ENCODE peak calls at places on chromosome X, in nine cellular contexts. R is endothelial cell; I is fibroblast of mammary gland; N is uterus; O is activated CD8-positive, alpha-beta memory T cell treated with anti-CD3 and anti-CD28 coated beads for 4 hours; W is A172; P is AG04449; B is activated CD4-positive, alpha-beta T cell treated with anti-CD3 and anti-CD28 coated beads for 36 hours; X is mesothelial cell of epicardium. L is an unnamed sample.

GRCh38 chrX:109533631-109534030 is 3.0 kb upstream of the NXT2 start:
- DNase-seq in R (no peak), I (peak), N (no peak), O (no peak), W (no peak), P (no peak), B (no peak), X (no peak), L (no peak)

GRCh38 chrX:2974946-2975345 is 31.4 kb upstream of the ARSH start:
- DNase-seq in R (no peak), I (no peak), N (no peak), O (no peak), W (no peak), P (no peak), B (no peak), X (no peak), L (no peak)

GRCh38 chrX:87338510-87338909 is 179.1 kb upstream of the KLHL4 start:
- DNase-seq in R (no peak), I (peak), N (no peak), O (no peak), W (peak), P (no peak), B (no peak), X (no peak), L (no peak)

GRCh38 chrX:50068293-50068568 is 132.6 kb downstream of the AKAP4 start:
- DNase-seq in R (no peak), I (no peak), N (no peak), O (no peak), W (no peak), P (no peak), B (peak), X (no peak), L (no peak)

GRCh38 chrX:41452972-41453371 is 5.8 kb downstream of the NYX start:
- DNase-seq in R (no peak), I (peak), N (no peak), O (no peak), W (peak), P (no peak), B (no peak), X (no peak), L (no peak)

GRCh38 chrX:21963736-21964135 is 23.2 kb downstream of the SMS start:
- DNase-seq in R (no peak), I (peak), N (no peak), O (no peak), W (no peak), P (no peak), B (no peak), X (no peak), L (no peak)

GRCh38 chrX:37921758-37922157 is 74.4 kb upstream of the DYNLT3 start:
- DNase-seq in R (no peak), I (peak), N (no peak), O (no peak), W (peak), P (no peak), B (no peak), X (no peak), L (no peak)

GRCh38 chrX:17040711-17041110 is 94.3 kb downstream of the REPS2 start:
- DNase-seq in R (no peak), I (no peak), N (no peak), O (no peak), W (no peak), P (no peak), B (no peak), X (no peak), L (no peak)

GRCh38 chrX:15913161-15913560 is 58.5 kb upstream of the AP1S2 start:
- DNase-seq in R (no peak), I (peak), N (no peak), O (no peak), W (no peak), P (no peak), B (no peak), X (no peak), L (no peak)

GRCh38 chrX:132488819-132489255 is at the start of gene MBNL3:
- DNase-seq in R (peak), I (peak), N (no peak), O (peak), W (no peak), P (no peak), B (peak), X (peak), L (peak)